ENCODE peak calls at places on chromosomes 2 and 18, in nine cellular contexts. U is A673; A is GM12878; I is astrocyte of the cerebellum; Z is cardiac muscle cell; J is CD8-positive, alpha-beta T cell; E is transverse colon; L is mucosa of descending colon; D is sigmoid colon. K is an unnamed sample.

GRCh38 chr2:239178954-239179353 is 221.9 kb downstream of the HDAC4 start:
- DNase-seq in A (no peak), E (no peak), Z (no peak), D (peak), I (no peak), L (peak), J (no peak), U (no peak), K (no peak)

GRCh38 chr2:68185541-68186164 is 28.0 kb downstream of the PNO1 start:
- DNase-seq in U (peak), J (peak), E (peak), A (peak), I (peak), D (no peak), Z (peak), L (no peak), K (peak)

GRCh38 chr2:99623613-99624012 is 133.8 kb upstream of the REV1 start:
- DNase-seq in D (no peak), E (no peak), L (no peak), Z (no peak), I (no peak), J (no peak), U (no peak), A (no peak), K (no peak)

GRCh38 chr18:8450013-8450412 is 159.2 kb upstream of the RAB12 start:
- DNase-seq in L (no peak), J (no peak), A (no peak), I (no peak), Z (peak), U (peak), D (no peak), E (no peak), K (no peak)

GRCh38 chr2:77185052-77185451 is 337.1 kb downstream of the LRRTM4 start:
- DNase-seq in U (no peak), I (no peak), J (no peak), E (no peak), A (no peak), D (no peak), Z (no peak), L (no peak), K (no peak)

GRCh38 chr2:36734304-36734703 is 37.8 kb downstream of the VIT start:
- DNase-seq in Z (no peak), J (no peak), U (no peak), L (no peak), I (no peak), A (no peak), E (no peak), D (no peak), K (no peak)

GRCh38 chr2:237471457-237472186 is 15.4 kb upstream of the MLPH start:
- DNase-seq in Z (peak), J (peak), U (peak), I (no peak), L (no peak), D (peak), A (no peak), E (peak), K (peak)

GRCh38 chr18:48017625-48018024 is 87.2 kb upstream of the SMAD2 start:
- DNase-seq in J (no peak), L (no peak), E (no peak), Z (no peak), D (peak), A (no peak), I (no peak), U (no peak), K (peak)

GRCh38 chr2:151363709-151364108 is 6.3 kb downstream of the TNFAIP6 start:
- DNase-seq in D (peak), Z (no peak), L (no peak), J (no peak), A (peak), E (no peak), I (no peak), U (no peak), K (peak)

GRCh38 chr2:143740431-143740830 is 611.2 kb downstream of the ARHGAP15 start:
- DNase-seq in A (no peak), U (no peak), Z (no peak), L (no peak), E (no peak), I (no peak), J (no peak), D (no peak), K (no peak)

DNA sequence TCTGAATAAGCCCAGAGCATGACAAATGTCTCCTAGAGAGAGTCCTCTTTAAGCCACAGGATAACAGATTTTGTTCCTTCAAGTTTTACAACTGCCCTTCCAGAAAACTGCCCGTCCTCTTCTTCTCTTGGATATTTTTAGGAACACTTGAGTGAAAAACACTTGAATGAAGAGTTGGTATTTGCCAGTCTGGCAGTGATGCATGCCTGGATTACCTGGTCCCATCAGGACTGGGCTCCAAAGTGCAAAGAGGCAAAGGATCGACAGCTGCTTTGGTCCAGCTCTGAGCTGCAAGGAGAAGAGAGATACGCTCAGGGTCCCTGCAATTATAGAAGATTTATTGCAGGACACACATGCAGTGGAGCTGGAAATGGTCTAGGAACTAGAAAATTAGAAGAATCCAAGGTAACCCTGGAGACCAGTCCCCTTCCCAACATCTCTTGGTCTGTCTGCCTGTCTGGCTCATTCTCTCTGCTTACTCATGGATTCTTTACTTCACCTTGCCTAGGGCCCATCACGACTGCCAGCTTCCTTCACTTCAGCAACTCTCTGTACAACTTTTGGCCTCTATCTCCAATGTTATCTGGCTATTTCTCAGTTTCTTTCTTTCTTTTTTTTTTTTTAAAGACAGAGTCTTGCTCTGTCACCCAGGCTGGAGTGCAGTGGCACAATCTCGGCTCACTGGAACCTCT is 112.1 kb upstream of the SIX2 start:
- DNase-seq in U (no peak), D (no peak), A (no peak), E (no peak), L (no peak), Z (peak), J (no peak), I (no peak), K (no peak)
- TF ChIP-seq CTCF in U (no peak), D (no peak), A (no peak), E (no peak), L (no peak), Z (no peak), J (no peak), I (no peak), K (no peak)

DNA sequence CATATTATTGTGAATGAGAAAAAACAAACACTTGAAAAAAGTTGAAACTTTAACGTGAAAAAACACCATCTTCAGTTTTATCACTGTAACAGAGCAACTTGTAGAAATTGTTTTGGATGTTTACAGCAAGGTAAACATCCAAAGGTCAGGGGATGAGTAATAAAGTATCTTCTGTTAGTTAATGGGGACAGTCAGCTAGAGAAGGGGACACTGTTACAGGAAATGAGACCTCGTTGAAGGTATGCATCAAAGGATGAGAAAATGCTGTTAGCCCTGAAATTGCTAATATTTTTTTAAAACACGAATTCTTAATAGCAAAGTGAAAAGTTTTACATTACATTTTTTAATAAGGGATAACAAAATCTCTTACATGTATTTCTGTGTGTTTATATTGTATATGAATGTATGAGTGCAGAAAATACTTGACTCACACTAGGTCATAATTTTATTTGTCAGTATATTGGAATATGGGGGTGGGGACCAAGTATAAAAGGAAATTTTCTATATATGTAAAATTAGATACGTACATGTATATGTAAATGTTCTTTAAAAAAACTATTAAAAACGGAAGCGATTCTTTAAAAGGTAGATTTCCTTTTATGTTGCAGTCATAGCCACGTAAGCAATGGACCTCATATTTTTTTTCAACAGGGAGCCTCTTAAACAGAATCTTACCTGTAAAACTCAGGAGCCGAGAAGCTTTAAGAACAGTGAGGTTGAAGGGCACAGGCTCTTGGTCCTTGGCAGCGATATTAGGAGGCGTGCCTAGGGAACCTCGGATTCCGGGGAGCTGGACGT is 3.1 kb downstream of the RHBDD1 start:
- DNase-seq in U (no peak), E (no peak), I (no peak), A (no peak), L (no peak), D (no peak), J (no peak), Z (no peak), K (no peak)
- H3K4me3 ChIP-seq in U (no peak), E (no peak), I (no peak), A (peak), L (no peak), D (no peak), J (no peak), Z (no peak), K (no peak)

DNA sequence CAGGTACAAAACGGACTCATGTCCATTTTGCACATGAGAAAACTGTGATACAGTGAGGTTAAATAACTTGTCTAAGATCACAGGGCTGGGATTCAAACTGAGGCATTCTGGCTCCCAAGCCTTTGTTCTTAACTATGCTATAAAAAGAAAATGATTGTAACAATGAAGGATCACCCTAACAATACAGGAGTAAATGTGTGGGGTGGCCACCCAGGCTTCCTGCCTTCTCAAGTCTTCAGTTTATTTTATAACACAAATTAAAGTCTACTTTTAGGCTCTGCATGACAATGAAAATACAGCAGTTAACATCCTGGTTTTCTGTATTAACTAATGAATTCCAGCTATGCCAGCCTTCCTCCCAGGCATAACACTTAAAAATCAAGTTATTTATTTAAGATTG is 7.6 kb downstream of the WDFY1 start:
- DNase-seq in A (no peak), D (no peak), U (no peak), I (no peak), L (no peak), J (no peak), E (no peak), Z (no peak), K (no peak)
- TF ChIP-seq CTCF in A (no peak), D (no peak), U (no peak), I (no peak), L (no peak), J (no peak), E (no peak), Z (no peak), K (no peak)

GRCh38 chr2:33134086-33134763 is 187.5 kb downstream of the LTBP1 start:
- DNase-seq in J (no peak), L (no peak), I (peak), E (peak), A (no peak), U (peak), Z (peak), D (peak), K (peak)
- H3K4me3 ChIP-seq in J (no peak), L (no peak), I (peak), E (peak), A (no peak), U (no peak), Z (no peak), D (peak), K (peak)

DNA sequence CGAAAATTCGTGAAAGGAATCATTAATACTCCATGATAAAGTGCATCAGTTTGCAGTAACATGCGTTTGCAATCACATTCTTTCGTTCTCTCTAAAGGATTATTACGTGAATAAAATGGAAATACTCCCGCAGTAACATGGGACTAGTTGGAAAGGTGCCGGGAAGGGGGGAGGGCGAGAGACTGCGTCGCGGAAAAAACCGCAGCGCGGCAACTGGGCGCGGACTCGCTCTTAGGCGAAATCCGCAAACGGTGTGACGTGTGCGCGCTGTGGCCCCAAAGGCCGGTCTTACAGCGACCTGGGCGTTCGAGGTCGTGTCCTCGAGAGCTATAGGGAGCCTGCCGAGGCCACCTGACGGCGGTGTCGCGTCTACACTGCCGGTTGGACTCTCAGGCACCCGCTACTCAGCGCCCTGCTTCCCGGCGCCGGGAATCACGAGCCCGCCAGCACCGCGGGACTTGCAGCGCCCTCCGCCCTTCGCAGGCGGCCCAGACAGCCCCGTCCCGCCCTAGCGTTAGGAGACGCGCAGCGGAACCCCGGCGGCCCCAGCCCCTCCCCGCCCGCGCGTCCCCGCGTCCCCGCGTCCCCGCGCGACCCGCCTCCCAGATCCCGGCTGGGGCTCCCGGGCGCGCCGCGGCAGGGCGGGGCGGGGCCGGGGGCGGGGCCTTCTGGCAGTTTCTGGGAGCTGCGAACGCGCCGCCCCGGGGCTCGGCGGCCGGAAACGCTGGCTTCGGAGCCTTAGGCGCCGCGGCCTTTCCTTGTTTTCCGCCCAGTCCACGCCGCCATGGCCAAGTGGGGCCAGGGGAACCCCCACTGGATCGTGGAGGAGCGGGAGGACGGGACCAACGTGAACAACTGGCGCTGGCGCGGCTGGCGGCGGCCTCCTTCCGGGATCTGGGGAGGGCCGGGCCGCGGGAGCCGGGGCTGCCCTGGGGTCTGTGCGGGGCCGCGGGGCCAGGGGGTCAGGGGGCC is 15.1 kb downstream of the C2orf74 start:
- DNase-seq in E (peak), J (peak), L (peak), D (peak), U (peak), Z (peak), I (peak), A (peak), K (peak)
- TF ChIP-seq CTCF in E (no peak), J (no peak), L (no peak), D (no peak), U (no peak), Z (no peak), I (no peak), A (peak), K (no peak)

GRCh38 chr2:85615413-85615728 is 615 bp upstream of the USP39 start:
- DNase-seq in J (no peak), U (no peak), I (no peak), D (no peak), A (no peak), Z (no peak), E (no peak), L (no peak), K (no peak)
- H3K4me3 ChIP-seq in J (no peak), U (no peak), I (no peak), D (peak), A (peak), Z (no peak), E (peak), L (no peak), K (no peak)

GRCh38 chr2:47539228-47539627 is 136.3 kb downstream of the MSH2 start:
- DNase-seq in I (no peak), Z (no peak), A (no peak), U (no peak), D (no peak), E (no peak), J (no peak), L (no peak), K (no peak)
- TF ChIP-seq CTCF in I (peak), Z (peak), A (peak), U (peak), D (no peak), E (no peak), J (no peak), L (no peak), K (peak)

GRCh38 chr2:26484579-26484978 is 6.7 kb upstream of the OTOF start:
- DNase-seq in I (no peak), D (no peak), Z (no peak), L (no peak), E (no peak), A (no peak), U (no peak), J (no peak), K (no peak)
- H3K4me3 ChIP-seq in I (no peak), D (no peak), Z (no peak), L (no peak), E (no peak), A (no peak), U (no peak), J (no peak), K (no peak)

GRCh38 chr2:65638438-65638837 is 206.0 kb upstream of the SPRED2 start:
- DNase-seq in D (no peak), E (no peak), J (no peak), A (no peak), U (peak), Z (no peak), L (no peak), I (no peak), K (no peak)
- TF ChIP-seq CTCF in D (peak), E (no peak), J (no peak), A (peak), U (peak), Z (no peak), L (no peak), I (peak), K (peak)

GRCh38 chr2:218161639-218162038 is 5.1 kb downstream of the CXCR1 start:
- DNase-seq in D (no peak), L (no peak), I (no peak), A (no peak), Z (no peak), U (no peak), E (no peak), J (no peak), K (no peak)
- H3K4me3 ChIP-seq in D (no peak), L (no peak), I (no peak), A (no peak), Z (no peak), U (no peak), E (no peak), J (no peak), K (no peak)

K was measured in AG10803.